ENCODE peak calls at places on chromosomes 7 and 10, in ten cellular contexts. A is tibial artery; K is esophagus squamous epithelium; V is CD8-positive, alpha-beta memory T cell; B is upper lobe of left lung; D is left lung; G is suprapubic skin; M is CD8-positive, alpha-beta T cell; X is A549; F is MM.1S. R is an unnamed sample.

GRCh38 chr10:104350146-104350635 is 3.4 kb upstream of the CFAP58 start:
- DNase-seq in A (no peak), K (no peak), V (no peak), B (no peak), D (no peak), G (no peak), M (no peak), X (peak; percentile 68), F (peak; percentile 80), R (no peak)

GRCh38 chr7:2125931-2126330 is 106.8 kb downstream of the MAD1L1 start:
- DNase-seq in A (no peak), K (no peak), V (no peak), B (peak; percentile 61), D (no peak), G (no peak), M (no peak), X (no peak), F (no peak), R (no peak)

GRCh38 chr10:78618050-78618449 is 450.7 kb upstream of the ZMIZ1 start:
- DNase-seq in A (no peak), K (no peak), V (no peak), B (no peak), D (no peak), G (no peak), M (no peak), X (no peak), F (no peak), R (no peak)

GRCh38 chr10:104260775-104261115 is 6.1 kb downstream of the GSTO1 start:
- DNase-seq in A (no peak), K (no peak), V (no peak), B (no peak), D (no peak), G (no peak), M (no peak), X (no peak), F (no peak), R (no peak)

GRCh38 chr7:22442187-22442886 is 57.7 kb downstream of the STEAP1B start:
- DNase-seq in A (no peak), K (no peak), V (no peak), B (no peak), D (peak; percentile 68), G (no peak), M (no peak), X (no peak), F (no peak), R (no peak)

GRCh38 chr10:93749218-93749799 is 8.4 kb upstream of the LGI1 start:
- DNase-seq in A (peak; percentile 24), K (no peak), V (no peak), B (no peak), D (no peak), G (no peak), M (no peak), X (no peak), F (no peak), R (no peak)

GRCh38 chr10:93594518-93594917 is 6.5 kb downstream of the RBP4 start:
- DNase-seq in A (no peak), K (no peak), V (no peak), B (no peak), D (no peak), G (no peak), M (no peak), X (no peak), F (no peak), R (no peak)

GRCh38 chr10:14450041-14450491 is 119.3 kb upstream of the FRMD4A start:
- DNase-seq in A (no peak), K (no peak), V (no peak), B (no peak), D (peak; percentile 63), G (no peak), M (no peak), X (no peak), F (no peak), R (no peak)

GRCh38 chr7:79664884-79665676 is 211.6 kb upstream of the MAGI2 start:
- DNase-seq in A (no peak), K (no peak), V (no peak), B (no peak), D (peak; percentile 24), G (no peak), M (no peak), X (no peak), F (no peak), R (no peak)

GRCh38 chr10:133068741-133069525 is 18.8 kb upstream of the ADGRA1 start:
- DNase-seq in A (no peak), K (no peak), V (no peak), B (peak; percentile 79), D (no peak), G (no peak), M (no peak), X (no peak), F (no peak), R (no peak)

GRCh38 chr10:125692932-125693847 is 10.2 kb upstream of the TEX36 start:
- DNase-seq in A (no peak), K (no peak), V (no peak), B (no peak), D (no peak), G (no peak), M (no peak), X (no peak), F (no peak), R (no peak)

GRCh38 chr7:139860090-139860773 is 31.2 kb downstream of the TBXAS1 start:
- DNase-seq in A (peak; percentile 66), K (no peak), V (no peak), B (no peak), D (peak; percentile 89), G (no peak), M (no peak), X (no peak), F (no peak), R (no peak)

GRCh38 chr7:73907554-73908122 is 46.7 kb downstream of the TMEM270 start:
- DNase-seq in A (no peak), K (no peak), V (no peak), B (no peak), D (peak; percentile 6), G (peak; percentile 58), M (no peak), X (no peak), F (no peak), R (no peak)

GRCh38 chr7:73906874-73907273 is 45.9 kb downstream of the TMEM270 start:
- DNase-seq in A (no peak), K (no peak), V (no peak), B (no peak), D (peak; percentile 20), G (peak; percentile 55), M (no peak), X (no peak), F (no peak), R (no peak)

GRCh38 chr7:73909996-73910395 is 49.0 kb downstream of the TMEM270 start:
- DNase-seq in A (no peak), K (no peak), V (no peak), B (no peak), D (peak; percentile 17), G (peak; percentile 53), M (no peak), X (no peak), F (no peak), R (no peak)

GRCh38 chr7:73909051-73909941 is 48.3 kb downstream of the TMEM270 start:
- DNase-seq in A (no peak), K (no peak), V (no peak), B (no peak), D (peak; percentile 51), G (peak; percentile 59), M (no peak), X (no peak), F (no peak), R (no peak)

DNA sequence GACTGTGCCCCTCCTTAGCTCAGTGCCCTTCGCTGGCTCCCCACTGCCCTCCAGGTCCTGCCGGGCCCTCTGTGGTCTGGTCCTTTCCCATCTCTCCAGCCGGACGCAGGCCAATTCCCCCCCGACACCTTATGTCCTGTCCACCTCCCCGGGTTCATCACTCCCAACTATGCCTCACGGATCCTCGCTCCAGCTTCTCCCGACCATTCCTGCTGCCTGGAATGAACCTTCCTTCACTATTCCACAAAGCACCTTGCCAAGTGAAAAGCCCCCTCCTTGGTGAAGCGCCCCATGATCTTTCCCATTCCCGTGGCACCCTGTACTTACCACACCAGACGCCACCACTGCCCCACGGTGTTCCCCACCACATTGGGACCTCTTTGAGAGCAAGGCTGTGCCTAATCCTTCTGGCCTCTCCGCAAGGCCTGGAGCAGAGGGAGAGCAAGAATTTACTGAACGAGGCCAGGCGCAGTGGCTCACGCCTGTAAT is 47.2 kb downstream of the TMEM270 start:
- DNase-seq in A (no peak), K (no peak), V (no peak), B (no peak), D (peak; percentile 68), G (peak; percentile 46), M (no peak), X (no peak), F (no peak), R (no peak)
- H3K4me3 ChIP-seq in A (no peak overlapping the region), K (no peak overlapping the region), V (no peak overlapping the region), B (no peak overlapping the region), D (no peak overlapping the region), G (no peak overlapping the region), M (no peak overlapping the region), X (no peak overlapping the region), F (no peak overlapping the region), R (no peak overlapping the region)

DNA sequence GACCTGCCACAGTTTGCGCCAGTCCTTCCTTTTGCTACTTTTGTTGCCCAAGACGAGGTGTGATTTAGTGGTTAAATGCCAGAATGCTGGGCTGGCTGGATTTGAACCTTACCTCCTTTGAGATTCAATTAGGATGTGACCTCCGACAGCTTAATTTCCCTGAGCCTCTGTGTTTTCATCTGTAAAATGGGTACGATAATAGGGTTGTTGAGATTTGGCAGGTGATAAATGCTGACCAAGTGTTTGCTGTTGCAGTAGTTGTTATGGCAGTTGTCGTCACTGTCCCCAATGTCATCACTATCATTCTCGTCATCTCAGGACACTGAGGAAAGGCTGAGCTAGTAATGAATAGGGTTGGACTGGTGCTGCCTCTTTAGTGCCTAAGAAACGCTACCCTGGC is 61.1 kb downstream of the GRK5 start:
- DNase-seq in A (no peak), K (no peak), V (no peak), B (no peak), D (no peak), G (no peak), M (no peak), X (no peak), F (no peak), R (no peak)
- H3K27ac ChIP-seq in A (no peak overlapping the region), K (peak overlapping the region; percentile 86), V (peak overlapping the region; percentile 95), B (peak overlapping the region; percentile 88), D (peak overlapping the region; percentile 57), G (no peak overlapping the region), M (peak overlapping the region; percentile 68), X (no peak overlapping the region), F (no peak overlapping the region), R (no peak overlapping the region)

GRCh38 chr7:50792342-50793114 is 9.8 kb upstream of the GRB10 start:
- DNase-seq in A (peak; percentile 38), K (no peak), V (no peak), B (peak; percentile 88), D (peak; percentile 86), G (peak; percentile 72), M (no peak), X (peak; percentile 52), F (no peak), R (no peak)
- H3K4me3 ChIP-seq in A (peak overlapping the region; percentile 57), K (peak overlapping the region; percentile 50), V (peak overlapping the region; percentile 41), B (peak overlapping the region; percentile 75), D (peak overlapping the region; percentile 48), G (peak overlapping the region; percentile 60), M (peak overlapping the region; percentile 22), X (peak overlapping the region; percentile 80), F (no peak overlapping the region), R (peak overlapping the region; percentile 97)

DNA sequence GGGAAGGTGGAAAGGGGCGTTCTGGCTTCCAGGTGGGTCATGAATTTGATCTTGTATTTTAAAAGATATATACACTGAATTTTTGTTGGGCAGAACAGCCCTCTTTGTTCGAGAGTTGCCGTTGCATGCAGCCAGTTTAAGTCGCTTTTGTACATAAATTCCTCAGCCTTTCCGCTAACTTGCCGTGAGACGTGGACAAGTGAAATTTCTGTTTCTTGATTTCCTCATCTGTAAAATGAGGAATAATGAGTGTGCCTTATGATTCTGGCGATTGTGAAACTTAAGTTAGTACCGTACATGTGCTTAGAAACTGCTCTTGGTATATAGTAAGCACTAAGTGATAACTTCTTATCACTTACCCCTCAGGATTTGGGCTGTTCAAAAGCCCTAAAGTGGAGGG is 1.3 kb downstream of the CCNJ start:
- DNase-seq in A (no peak), K (no peak), V (no peak), B (no peak), D (no peak), G (no peak), M (no peak), X (no peak), F (no peak), R (no peak)
- H3K27ac ChIP-seq in A (no peak overlapping the region), K (peak overlapping the region; percentile 90), V (peak overlapping the region; percentile 67), B (peak overlapping the region; percentile 94), D (peak overlapping the region; percentile 92), G (peak overlapping the region; percentile 92), M (peak overlapping the region; percentile 70), X (peak overlapping the region; percentile 94), F (no peak overlapping the region), R (peak overlapping the region; percentile 45)

R was measured in RWPE2.